ENCODE peak calls at places on chromosomes 6 and 20, in four cellular contexts. Z, D, Q and U are unnamed samples.

GRCh38 chr20:24778585-24779031 is 170.5 kb upstream of the CST7 start:
- DNase-seq in Q (no peak), Z (no peak), D (no peak), U (no peak)

GRCh38 chr6:76634695-76635094 is 562.2 kb upstream of the IMPG1 start:
- DNase-seq in Q (no peak), Z (no peak), D (no peak), U (no peak)

GRCh38 chr20:58268421-58268821 is 40.0 kb upstream of the ANKRD60 start:
- DNase-seq in Z (no peak), Q (no peak), D (no peak), U (no peak)

GRCh38 chr6:10610289-10610688 is 84.1 kb downstream of the C6orf52 start:
- DNase-seq in Q (peak; percentile 2), D (no peak), Z (no peak), U (no peak)

GRCh38 chr6:2581611-2582010 is 169.1 kb downstream of the MYLK4 start:
- DNase-seq in D (no peak), Z (no peak), Q (no peak), U (no peak)

GRCh38 chr6:43476744-43477143 is 626 bp upstream of the TJAP1 start:
- DNase-seq in Q (no peak), D (no peak), Z (no peak), U (no peak)

GRCh38 chr6:5997420-5998093 is 9.2 kb downstream of the NRN1 start:
- DNase-seq in Z (no peak), D (no peak), Q (peak; percentile 40), U (no peak)

GRCh38 chr20:37943033-37943432 is 40.1 kb downstream of the VSTM2L start:
- DNase-seq in D (no peak), Q (no peak), Z (no peak), U (no peak)

GRCh38 chr6:166010136-166010535 is 157.5 kb downstream of the TBXT start:
- DNase-seq in D (no peak), Q (no peak), Z (no peak), U (no peak)

GRCh38 chr6:2695464-2696095 is 55.1 kb downstream of the MYLK4 start:
- DNase-seq in Q (peak; percentile 55), Z (no peak), D (no peak), U (no peak)

GRCh38 chr6:168158280-168158979 is 79.4 kb upstream of the FRMD1 start:
- DNase-seq in Z (no peak), D (peak; percentile 50), Q (no peak), U (no peak)

GRCh38 chr20:46523696-46524328 is 10.5 kb upstream of the ZNF334 start:
- DNase-seq in Q (peak; percentile 20), D (no peak), Z (no peak), U (no peak)

GRCh38 chr6:160133441-160134336 is 12.1 kb downstream of the SLC22A1 start:
- DNase-seq in D (no peak), Q (no peak), Z (no peak), U (no peak)

GRCh38 chr6:84137051-84137375 is 90.4 kb downstream of the CEP162 start:
- DNase-seq in D (no peak), Z (no peak), Q (no peak), U (no peak)

GRCh38 chr6:39904946-39905639 is 29.2 kb downstream of the MOCS1 start:
- DNase-seq in D (no peak), Z (no peak), Q (no peak), U (no peak)

GRCh38 chr6:72636786-72637185 is 14.9 kb downstream of the KCNQ5 start:
- DNase-seq in Q (no peak), D (no peak), Z (no peak), U (no peak)

GRCh38 chr6:24060982-24061754 is 64.8 kb upstream of the NRSN1 start:
- DNase-seq in Z (no peak), Q (no peak), D (no peak), U (no peak)

GRCh38 chr6:127343753-127344659 is 597 bp upstream of the ECHDC1 start:
- DNase-seq in D (no peak), Q (peak; percentile 40), Z (no peak), U (no peak)

GRCh38 chr20:36491901-36492617 is 49.3 kb upstream of the MYL9 start:
- DNase-seq in D (no peak), Z (no peak), Q (no peak), U (no peak)

GRCh38 chr6:1423578-1423977 is 34.2 kb downstream of the FOXF2 start:
- DNase-seq in Q (no peak), Z (no peak), D (no peak), U (no peak)

GRCh38 chr6:41676406-41676805 is 38.1 kb downstream of the MDFI start:
- DNase-seq in Q (no peak), D (no peak), Z (no peak), U (no peak)

GRCh38 chr20:63929071-63929470 is 27.1 kb downstream of the UCKL1 start:
- DNase-seq in Z (no peak), Q (no peak), D (no peak), U (no peak)

GRCh38 chr6:5706094-5707033 is 300.4 kb downstream of the NRN1 start:
- DNase-seq in D (no peak), Z (no peak), Q (no peak), U (no peak)

GRCh38 chr6:144159231-144159630 is 8.9 kb downstream of the STX11 start:
- DNase-seq in Z (no peak), Q (no peak), D (no peak), U (no peak)

GRCh38 chr6:49264496-49264895 is 198.6 kb downstream of the MMUT start:
- DNase-seq in D (no peak), Z (no peak), Q (no peak), U (no peak)

GRCh38 chr6:11366183-11366933 is 133.9 kb upstream of the NEDD9 start:
- DNase-seq in Q (no peak), Z (no peak), D (no peak), U (no peak)

GRCh38 chr6:163392533-163392932 is 22.0 kb upstream of the QKI start:
- DNase-seq in D (no peak), Z (no peak), Q (peak; percentile 52), U (no peak)

GRCh38 chr6:129619579-129620233 is 90.3 kb downstream of the ARHGAP18 start:
- DNase-seq in Z (no peak), Q (no peak), D (no peak), U (no peak)

GRCh38 chr6:71889366-71889765 is 3.0 kb downstream of the RIMS1 start:
- DNase-seq in Q (no peak), D (no peak), Z (no peak), U (no peak)

GRCh38 chr6:80438728-80439127 is 332.3 kb downstream of the BCKDHB start:
- DNase-seq in Q (peak; percentile 87), D (no peak), Z (peak; percentile 6), U (no peak)

GRCh38 chr20:58088105-58088504 is 140.3 kb downstream of the ANKRD60 start:
- DNase-seq in Q (no peak), D (no peak), Z (no peak), U (no peak)

GRCh38 chr20:48875233-48875913 is 46.1 kb upstream of the ARFGEF2 start:
- DNase-seq in Z (no peak), D (no peak), Q (no peak), U (no peak)

GRCh38 chr20:34375977-34376430 is 12.9 kb downstream of the ITCH start:
- DNase-seq in D (no peak), Q (no peak), Z (no peak), U (no peak)

GRCh38 chr6:32807020-32807580 is 9.7 kb downstream of the HLA-DOB start:
- DNase-seq in Z (no peak), D (no peak), Q (no peak), U (no peak)

GRCh38 chr6:6836609-6837406 is 248.3 kb downstream of the LY86 start:
- DNase-seq in D (no peak), Z (no peak), Q (no peak), U (no peak)

GRCh38 chr6:157669747-157670216 is 153.3 kb upstream of the SNX9 start:
- DNase-seq in Q (peak; percentile 72), Z (peak; percentile 38), D (peak; percentile 60), U (peak; percentile 42)

GRCh38 chr20:2829376-2829775 is 11.1 kb downstream of the PCED1A start:
- DNase-seq in Z (no peak), Q (no peak), D (no peak), U (no peak)
- TF ChIP-seq CTCF in Z (no peak), Q (no peak), D (no peak), U (no peak)

GRCh38 chr6:153553627-153554026 is 422.5 kb upstream of the RGS17 start:
- DNase-seq in Q (peak; percentile 31), Z (no peak), D (no peak), U (no peak)
- TF ChIP-seq CTCF in Q (peak; percentile 53), Z (no peak), D (no peak), U (no peak)

GRCh38 chr6:34574647-34575293 is 18.6 kb upstream of the SPDEF start:
- DNase-seq in Q (no peak), D (no peak), Z (no peak), U (no peak)

GRCh38 chr6:34573567-34574183 is 17.5 kb upstream of the SPDEF start:
- DNase-seq in Q (no peak), D (no peak), Z (no peak), U (no peak)

GRCh38 chr6:34572585-34572984 is 16.5 kb upstream of the SPDEF start:
- DNase-seq in Z (no peak), D (no peak), Q (no peak), U (no peak)

GRCh38 chr6:34576286-34576955 is 20.3 kb upstream of the SPDEF start:
- DNase-seq in Q (no peak), Z (no peak), D (no peak), U (no peak)

DNA sequence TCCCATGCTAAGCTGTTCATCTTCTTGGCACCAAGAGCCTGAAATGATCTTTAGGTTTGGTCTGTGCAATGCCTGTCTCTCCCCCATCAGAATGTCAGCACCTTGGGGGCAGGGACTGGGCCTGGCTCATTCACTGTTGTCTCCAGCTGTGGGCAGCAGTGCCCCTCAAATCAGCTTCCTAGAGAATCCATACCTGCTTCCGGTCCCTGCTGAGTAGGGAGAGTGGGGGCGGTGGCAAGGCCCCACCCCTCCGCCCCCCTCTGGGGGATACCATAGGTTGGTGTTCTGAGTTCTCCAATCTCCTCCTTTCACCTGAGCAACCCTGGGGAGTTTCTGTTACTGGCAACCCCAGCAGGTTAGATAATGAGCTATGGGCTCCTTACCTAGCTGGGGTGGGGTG is 19.2 kb upstream of the SPDEF start:
- DNase-seq in Q (no peak), Z (no peak), D (no peak), U (no peak)
- TF ChIP-seq CTCF in Q (no peak), Z (no peak), D (no peak), U (no peak)

DNA sequence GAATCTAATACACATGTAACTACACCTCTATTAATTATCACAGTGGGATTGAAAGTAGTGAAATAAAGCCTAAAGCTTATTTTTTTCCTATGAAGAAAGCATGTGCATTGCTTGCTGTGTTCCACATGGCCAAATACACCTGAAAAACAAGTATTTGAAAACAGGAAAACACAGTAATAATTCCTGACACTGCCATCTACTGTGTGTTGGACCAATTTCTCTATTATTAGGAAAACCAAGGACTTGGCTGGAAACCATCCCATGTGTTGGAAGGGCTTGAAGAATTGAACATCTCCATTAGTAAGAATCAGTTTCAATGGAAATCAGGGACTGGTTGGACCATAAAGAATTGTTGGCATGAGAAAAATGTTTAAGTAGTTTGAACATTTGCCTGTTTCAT is 124.0 kb downstream of the PHF3 start:
- DNase-seq in Q (peak; percentile 11), Z (no peak), D (no peak), U (no peak)
- TF ChIP-seq CTCF in Q (no peak), Z (peak; percentile 13), D (no peak), U (no peak)